ENCODE peak calls at places on chromosomes 11 and 22, in five cellular contexts. U is astrocyte; S is osteocyte; Z is activated CD8-positive, alpha-beta T cell treated with anti-CD3 and anti-CD28 coated beads for 36 hours; P is glutamatergic neuron. D is an unnamed sample.

GRCh38 chr22:43110444-43110926 is at the start of gene BIK:
- DNase-seq in U (no peak), S (no peak), Z (peak), P (peak), D (peak)

GRCh38 chr11:2791139-2791520 is 91.3 kb upstream of the KCNQ1OT1 start:
- DNase-seq in U (no peak), S (peak), Z (no peak), P (peak), D (no peak)

GRCh38 chr11:2696461-2696860 is 3.3 kb downstream of the KCNQ1OT1 start:
- DNase-seq in U (no peak), S (no peak), Z (no peak), P (no peak), D (no peak)

GRCh38 chr11:16356751-16357365 is 512 bp upstream of the SOX6 start:
- DNase-seq in U (peak), S (no peak), Z (no peak), P (no peak), D (no peak)

GRCh38 chr11:10893713-10894112 is 35.9 kb upstream of the ZBED5 start:
- DNase-seq in U (peak), S (no peak), Z (no peak), P (no peak), D (no peak)

GRCh38 chr11:68891356-68891948 is 12.2 kb downstream of the MRPL21 start:
- DNase-seq in U (no peak), S (no peak), Z (no peak), P (no peak), D (no peak)

GRCh38 chr11:97739892-97740782 is 1280.6 kb upstream of the CNTN5 start:
- DNase-seq in U (peak), S (no peak), Z (no peak), P (no peak), D (no peak)

GRCh38 chr11:95231881-95232605 is 1.0 kb upstream of the SESN3 start:
- DNase-seq in U (peak), S (no peak), Z (peak), P (peak), D (peak)

GRCh38 chr11:117424781-117425180 is 97.1 kb downstream of the CEP164 start:
- DNase-seq in U (no peak), S (no peak), Z (no peak), P (no peak), D (no peak)

GRCh38 chr22:47168900-47169800 is 406.7 kb downstream of the TBC1D22A start:
- DNase-seq in U (no peak), S (no peak), Z (peak), P (peak), D (no peak)

GRCh38 chr11:19555266-19555665 is 157.4 kb upstream of the NAV2 start:
- DNase-seq in U (no peak), S (no peak), Z (no peak), P (no peak), D (no peak)

GRCh38 chr11:62030071-62030684 is 62.7 kb upstream of the FTH1 start:
- DNase-seq in U (no peak), S (no peak), Z (no peak), P (no peak), D (no peak)

GRCh38 chr11:117998201-117998579 is 12.0 kb downstream of the IL10RA start:
- DNase-seq in U (no peak), S (no peak), Z (no peak), P (no peak), D (peak)

GRCh38 chr11:106399075-106399500 is 321.6 kb downstream of the AASDHPPT start:
- DNase-seq in U (peak), S (peak), Z (no peak), P (no peak), D (no peak)

GRCh38 chr11:65489061-65489705 is 9.7 kb upstream of the MALAT1 start:
- DNase-seq in U (peak), S (peak), Z (no peak), P (no peak), D (no peak)

GRCh38 chr11:19781351-19781750 is 68.7 kb downstream of the NAV2 start:
- DNase-seq in U (no peak), S (no peak), Z (no peak), P (no peak), D (no peak)

GRCh38 chr22:23218867-23219251 is 38.5 kb downstream of the BCR start:
- DNase-seq in U (peak), S (peak), Z (peak), P (peak), D (no peak)

GRCh38 chr11:123472236-123472935 is 42.3 kb downstream of the GRAMD1B start:
- DNase-seq in U (no peak), S (no peak), Z (no peak), P (no peak), D (no peak)

GRCh38 chr11:111540114-111540920 is at the start of gene LAYN:
- DNase-seq in U (no peak), S (peak), Z (peak), P (peak), D (peak)

GRCh38 chr11:20467458-20468185 is 80.1 kb downstream of the PRMT3 start:
- DNase-seq in U (no peak), S (no peak), Z (no peak), P (no peak), D (no peak)

GRCh38 chr22:50627914-50628542 is at the start of gene ARSA:
- DNase-seq in U (peak), S (peak), Z (peak), P (peak), D (peak)

GRCh38 chr11:10044618-10045017 is 249.4 kb downstream of the SBF2 start:
- DNase-seq in U (peak), S (no peak), Z (peak), P (no peak), D (no peak)

GRCh38 chr22:23542933-23543332 is 37.2 kb downstream of the IGLL1 start:
- DNase-seq in U (peak), S (no peak), Z (no peak), P (no peak), D (no peak)

GRCh38 chr22:25404556-25404922 is 159.9 kb upstream of the GRK3 start:
- DNase-seq in U (no peak), S (no peak), Z (no peak), P (no peak), D (peak)

GRCh38 chr11:85115798-85116197 is 511.3 kb downstream of the DLG2 start:
- DNase-seq in U (peak), S (no peak), Z (no peak), P (no peak), D (no peak)

GRCh38 chr11:47516984-47517853 is 35.7 kb downstream of the CELF1 start:
- DNase-seq in U (no peak), S (no peak), Z (no peak), P (no peak), D (no peak)

GRCh38 chr11:19087658-19088057 is 27.1 kb upstream of the MRGPRX2 start:
- DNase-seq in U (peak), S (no peak), Z (no peak), P (no peak), D (no peak)

GRCh38 chr11:78323356-78323755 is 94.3 kb downstream of the GAB2 start:
- DNase-seq in U (no peak), S (no peak), Z (no peak), P (no peak), D (no peak)

GRCh38 chr11:67271548-67272284 is 5.4 kb downstream of the GRK2 start:
- DNase-seq in U (no peak), S (no peak), Z (peak), P (peak), D (no peak)

GRCh38 chr11:71248251-71248570 is 4.2 kb downstream of the SHANK2 start:
- DNase-seq in U (no peak), S (no peak), Z (no peak), P (no peak), D (no peak)

DNA sequence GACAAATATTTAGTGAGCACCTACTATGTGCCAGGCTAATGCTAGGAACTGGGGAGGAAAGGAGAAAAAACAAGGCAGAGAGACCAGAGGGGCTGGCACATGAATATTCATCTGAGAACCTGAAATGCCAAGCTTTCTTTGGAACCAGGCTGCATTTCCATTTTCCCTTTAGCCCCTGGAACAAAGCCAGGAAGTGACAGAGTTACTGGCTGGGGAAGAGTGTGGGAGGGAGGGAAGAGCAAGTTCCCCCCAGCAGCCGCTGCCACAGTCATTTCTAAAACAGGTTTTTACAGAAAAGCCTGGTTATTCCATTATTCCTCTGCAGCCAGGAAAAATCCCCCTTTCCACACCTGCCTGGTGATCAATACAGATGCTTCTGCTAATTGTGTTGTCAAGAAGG is 97.0 kb downstream of the SPON1 start:
- DNase-seq in U (no peak), S (no peak), Z (no peak), P (no peak), D (no peak)
- TF ChIP-seq CTCF in U (no peak), S (no peak), Z (no peak), P (no peak), D (no peak)

GRCh38 chr22:45831394-45831793 is 145.6 kb downstream of the WNT7B start:
- DNase-seq in U (peak), S (no peak), Z (no peak), P (no peak), D (no peak)
- TF ChIP-seq CTCF in U (peak), S (peak), Z (no peak), P (no peak), D (peak)

GRCh38 chr11:130945945-130946344 is 29.7 kb upstream of the SNX19 start:
- DNase-seq in U (peak), S (no peak), Z (no peak), P (no peak), D (no peak)
- TF ChIP-seq CTCF in U (no peak), S (no peak), Z (no peak), P (no peak), D (no peak)

GRCh38 chr11:8812438-8812837 is 98.6 kb upstream of the AKIP1 start:
- DNase-seq in U (no peak), S (no peak), Z (no peak), P (no peak), D (no peak)

GRCh38 chr11:8809185-8809584 is 101.8 kb upstream of the AKIP1 start:
- DNase-seq in U (no peak), S (no peak), Z (no peak), P (no peak), D (no peak)

GRCh38 chr11:8809605-8810272 is 101.2 kb upstream of the AKIP1 start:
- DNase-seq in U (no peak), S (no peak), Z (no peak), P (no peak), D (no peak)

GRCh38 chr11:8811571-8811970 is 99.4 kb upstream of the AKIP1 start:
- DNase-seq in U (no peak), S (no peak), Z (no peak), P (no peak), D (no peak)

DNA sequence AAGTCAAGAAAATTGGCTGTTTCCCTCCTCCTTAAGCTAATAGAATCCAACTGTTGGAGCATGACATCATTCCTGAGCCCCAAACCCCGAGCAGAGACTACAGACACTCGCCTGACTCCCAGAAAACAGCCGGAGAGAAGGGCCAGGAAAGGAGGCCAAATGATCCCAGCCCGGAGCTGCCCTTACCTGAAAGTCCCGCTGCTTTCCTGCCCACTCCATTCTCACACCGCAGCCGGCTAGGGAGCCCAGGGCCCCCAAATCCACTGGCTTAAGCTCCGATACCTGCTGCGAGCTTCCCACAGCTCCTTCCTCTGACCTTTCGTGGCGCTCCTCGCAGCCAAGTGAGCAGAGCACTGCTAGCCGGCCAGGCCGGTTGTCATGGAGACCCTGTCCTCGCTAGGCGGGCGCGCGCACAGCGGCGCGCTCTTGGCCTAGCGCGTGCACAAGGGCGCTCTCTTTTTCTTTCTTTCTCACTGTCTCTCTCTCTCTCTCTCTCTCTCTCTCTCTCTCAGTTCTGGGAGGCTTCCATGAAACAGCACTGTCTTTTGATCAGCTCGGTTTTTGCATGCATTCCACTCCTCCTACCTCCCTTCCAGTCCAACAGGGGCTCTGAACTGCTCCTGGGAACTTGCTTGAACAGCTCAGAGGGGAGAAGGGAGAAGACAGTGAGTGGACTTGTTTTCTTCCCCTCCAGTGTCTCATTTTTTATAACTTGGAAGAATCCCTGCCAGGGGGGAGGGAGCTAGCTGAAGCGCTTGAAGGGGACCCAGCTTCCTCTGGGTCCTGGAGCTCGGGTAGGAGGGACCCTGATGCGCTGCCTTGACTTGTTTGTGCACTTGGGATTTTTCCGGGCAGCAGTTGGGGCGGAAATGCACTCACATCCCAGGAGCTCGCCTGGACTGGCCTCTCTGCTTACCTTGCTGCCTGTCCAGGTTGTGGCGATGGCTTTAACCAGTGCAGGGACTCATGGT is 100.4 kb upstream of the AKIP1 start:
- DNase-seq in U (peak), S (peak), Z (peak), P (peak), D (peak)
- TF ChIP-seq CTCF in U (no peak), S (no peak), Z (no peak), P (no peak), D (no peak)

DNA sequence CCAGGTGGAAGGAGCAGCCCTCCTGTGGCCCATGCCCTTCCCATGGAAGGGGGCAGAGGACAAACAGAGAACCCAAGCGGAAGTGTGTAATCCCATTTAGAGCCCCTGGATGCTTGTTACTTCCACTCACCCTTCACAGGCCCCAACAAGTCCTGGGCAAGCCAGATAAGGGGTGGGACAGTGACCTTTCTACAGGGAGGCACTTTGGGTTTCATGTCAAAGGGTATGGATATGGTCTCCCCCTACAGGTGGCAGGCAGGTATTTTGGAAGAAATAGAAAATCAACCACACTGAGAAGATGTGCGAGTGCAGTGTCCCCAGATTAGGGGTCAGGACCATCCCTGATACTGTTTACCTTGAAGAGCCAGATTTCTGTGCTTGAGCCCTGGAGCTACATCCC is 11.4 kb downstream of the MPEG1 start:
- DNase-seq in U (no peak), S (no peak), Z (no peak), P (no peak), D (no peak)
- TF ChIP-seq CTCF in U (no peak), S (no peak), Z (no peak), P (peak), D (peak)

GRCh38 chr22:19715286-19715939 is 1.1 kb downstream of the SEPTIN5 start:
- DNase-seq in U (no peak), S (no peak), Z (no peak), P (peak), D (no peak)
- TF ChIP-seq CTCF in U (no peak), S (no peak), Z (no peak), P (no peak), D (no peak)